ENCODE peak calls at places on chromosomes 1 and 21, in nine cellular contexts. Q is NCI-H524 treated with DMSO at 0.1 percent for 48 hours; G is GM03348; B is NCI-H2029 treated with DMSO at 0.1 percent for 48 hours; K is GM12891; I is stimulated activated CD4-positive, alpha-beta T cell treated with anti-CD3 and anti-CD28 coated beads, Interleukin-1b, Interleukin-23, amount 100 ng/mL, for 1 hour; C is ELF-1; P is NCI-H1694; E is GM04503. S is an unnamed sample.

GRCh38 chr21:17427831-17428483 is 84.9 kb upstream of the CXADR start:
- DNase-seq in Q (no peak), G (no peak), B (no peak), K (no peak), I (no peak), C (no peak), P (no peak), E (no peak), S (no peak)

GRCh38 chr1:55466921-55467320 is 251.8 kb upstream of the USP24 start:
- DNase-seq in Q (no peak), G (peak), B (no peak), K (no peak), I (no peak), C (no peak), P (no peak), E (no peak), S (peak)

GRCh38 chr1:66282885-66283284 is 251.1 kb upstream of the SGIP1 start:
- DNase-seq in Q (no peak), G (no peak), B (peak), K (no peak), I (no peak), C (no peak), P (no peak), E (no peak), S (no peak)

GRCh38 chr1:33055210-33055991 is 18.7 kb upstream of the AK2 start:
- DNase-seq in Q (no peak), G (peak), B (peak), K (peak), I (no peak), C (peak), P (no peak), E (no peak), S (peak)

GRCh38 chr1:83693409-83694126 is 305.4 kb downstream of the TTLL7 start:
- DNase-seq in Q (peak), G (peak), B (peak), K (no peak), I (no peak), C (peak), P (no peak), E (no peak), S (no peak)

GRCh38 chr1:42806171-42806570 is 10.8 kb upstream of the ERMAP start:
- DNase-seq in Q (no peak), G (no peak), B (no peak), K (no peak), I (no peak), C (no peak), P (no peak), E (no peak), S (no peak)

GRCh38 chr1:14996133-14997050 is 157.2 kb upstream of the TMEM51 start:
- DNase-seq in Q (no peak), G (peak), B (no peak), K (peak), I (no peak), C (peak), P (no peak), E (peak), S (peak)

GRCh38 chr1:171817511-171818265 is 23.6 kb upstream of the DNM3 start:
- DNase-seq in Q (no peak), G (peak), B (no peak), K (no peak), I (no peak), C (peak), P (no peak), E (peak), S (peak)

GRCh38 chr21:41583274-41583790 is 75.4 kb upstream of the TMPRSS2 start:
- DNase-seq in Q (no peak), G (no peak), B (no peak), K (no peak), I (no peak), C (peak), P (no peak), E (no peak), S (no peak)

GRCh38 chr1:56477164-56478111 is 101.9 kb downstream of the PLPP3 start:
- DNase-seq in Q (no peak), G (peak), B (no peak), K (no peak), I (no peak), C (peak), P (no peak), E (no peak), S (peak)